ENCODE peak calls at places on chromosome 22, in five cellular contexts. B is endothelial cell; S is T1000; J is activated CD4-positive, alpha-beta T cell treated with anti-CD3 and anti-CD28 coated beads for 1 hour; T is AG04450. L is an unnamed sample.

GRCh38 chr22:48340727-48341709 is 1486.7 kb downstream of the BRD1 start:
- DNase-seq in B (no peak), S (no peak), J (no peak), T (no peak), L (peak; percentile 45)

GRCh38 chr22:29581799-29582198 is 886 bp upstream of the NIPSNAP1 start:
- DNase-seq in B (no peak), S (no peak), J (no peak), T (no peak), L (no peak)

GRCh38 chr22:43002198-43002577 is 12.8 kb downstream of the PACSIN2 start:
- DNase-seq in B (no peak), S (no peak), J (no peak), T (peak; percentile 66), L (peak; percentile 63)

GRCh38 chr22:29093980-29094379 is 21.1 kb downstream of the KREMEN1 start:
- DNase-seq in B (no peak), S (no peak), J (no peak), T (no peak), L (no peak)

GRCh38 chr22:45029501-45029900 is 19.7 kb upstream of the PHF21B start:
- DNase-seq in B (no peak), S (no peak), J (no peak), T (no peak), L (no peak)

GRCh38 chr22:48079505-48080295 is 1317.2 kb downstream of the TBC1D22A start:
- DNase-seq in B (no peak), S (no peak), J (no peak), T (no peak), L (no peak)

GRCh38 chr22:45709866-45710265 is 38.2 kb downstream of the ATXN10 start:
- DNase-seq in B (no peak), S (no peak), J (no peak), T (no peak), L (no peak)

GRCh38 chr22:46477967-46478635 is 59.3 kb downstream of the CELSR1 start:
- DNase-seq in B (no peak), S (no peak), J (no peak), T (no peak), L (no peak)

GRCh38 chr22:38043151-38044039 is 13.8 kb upstream of the PICK1 start:
- DNase-seq in B (no peak), S (no peak), J (no peak), T (no peak), L (no peak)

GRCh38 chr22:36292823-36293530 is 40.0 kb downstream of the APOL1 start:
- DNase-seq in B (no peak), S (no peak), J (no peak), T (no peak), L (no peak)

GRCh38 chr22:42365337-42365865 is 66.8 kb downstream of the NFAM1 start:
- DNase-seq in B (no peak), S (no peak), J (no peak), T (no peak), L (peak; percentile 86)

GRCh38 chr22:49662681-49663080 is 165.0 kb downstream of the BRD1 start:
- DNase-seq in B (no peak), S (no peak), J (no peak), T (no peak), L (peak; percentile 11)

GRCh38 chr22:46064966-46065666 is 85.2 kb upstream of the PPARA start:
- DNase-seq in B (no peak), S (no peak), J (no peak), T (no peak), L (peak; percentile 8)

GRCh38 chr22:37330200-37331033 is 48.1 kb downstream of the CYTH4 start:
- DNase-seq in B (peak; percentile 74), S (peak; percentile 54), J (no peak), T (peak; percentile 89), L (peak; percentile 97)

GRCh38 chr22:19902245-19902699 is 39.3 kb upstream of the COMT start:
- DNase-seq in B (no peak), S (no peak), J (no peak), T (no peak), L (peak; percentile 55)

GRCh38 chr22:30602049-30602448 is 4.9 kb upstream of the TCN2 start:
- DNase-seq in B (no peak), S (no peak), J (no peak), T (no peak), L (peak; percentile 67)

GRCh38 chr22:40855960-40856512 is 403 bp downstream of the ST13 start:
- DNase-seq in B (peak; percentile 44), S (no peak), J (no peak), T (no peak), L (peak; percentile 74)

GRCh38 chr22:25402501-25403283 is 161.8 kb upstream of the GRK3 start:
- DNase-seq in B (no peak), S (no peak), J (no peak), T (no peak), L (no peak)

L was measured in endodermal cell.